ENCODE peak calls at places on chromosomes 5 and 9, in seven cellular contexts. Y is fibroblast of mammary gland, J is esophagus squamous epithelium, A is cardiac fibroblast, S is psoas muscle, V is fibroblast of pulmonary artery, R is suprapubic skin. I is an unnamed sample.

GRCh38 chr5:174720612-174721521 is 3.5 kb upstream of the MSX2 start:
- DNase-seq in Y (no peak), J (no peak), A (no peak), S (no peak), V (no peak), R (no peak), I (no peak)

GRCh38 chr5:60455589-60455988 is 244.4 kb downstream of the DEPDC1B start:
- DNase-seq in Y (no peak), J (no peak), A (no peak), S (no peak), V (no peak), R (no peak), I (no peak)

GRCh38 chr5:73844165-73844564 is 218.2 kb downstream of the ARHGEF28 start:
- DNase-seq in Y (no peak), J (no peak), A (no peak), S (no peak), V (no peak), R (no peak), I (no peak)

GRCh38 chr5:18720002-18720401 is 1085.7 kb downstream of the TAF11L14 start:
- DNase-seq in Y (no peak), J (no peak), A (no peak), S (no peak), V (no peak), R (no peak), I (no peak)

GRCh38 chr9:74610523-74611061 is 113.5 kb downstream of the RORB start:
- DNase-seq in Y (peak; percentile 0), J (no peak), A (no peak), S (no peak), V (no peak), R (no peak), I (no peak)

GRCh38 chr5:171907731-171908343 is 98.6 kb downstream of the FBXW11 start:
- DNase-seq in Y (peak; percentile 73), J (no peak), A (peak; percentile 79), S (no peak), V (peak; percentile 82), R (no peak), I (peak; percentile 50)

GRCh38 chr5:137778772-137779564 is 24.8 kb upstream of the HNRNPA0 start:
- DNase-seq in Y (peak; percentile 60), J (no peak), A (peak; percentile 69), S (no peak), V (peak; percentile 68), R (no peak), I (peak; percentile 9)

GRCh38 chr5:42756630-42757601 is at the start of gene CCDC152:
- DNase-seq in Y (peak; percentile 40), J (no peak), A (peak; percentile 30), S (peak; percentile 22), V (peak; percentile 17), R (peak; percentile 80), I (peak; percentile 19)

GRCh38 chr9:4855861-4856260 is 63.1 kb downstream of the RCL1 start:
- DNase-seq in Y (peak; percentile 82), J (no peak), A (peak; percentile 21), S (peak; percentile 21), V (no peak), R (no peak), I (peak; percentile 57)

GRCh38 chr9:22005083-22005699 is 3.9 kb downstream of the CDKN2B start:
- DNase-seq in Y (no peak), J (no peak), A (no peak), S (no peak), V (peak; percentile 36), R (no peak), I (no peak)
- TF ChIP-seq CTCF in Y (no peak), J (no peak), A (no peak), S (no peak), V (peak; percentile 10), R (no peak), I (no peak)

GRCh38 chr5:40413747-40414146 is 266.0 kb upstream of the PTGER4 start:
- DNase-seq in Y (peak; percentile 61), J (no peak), A (peak; percentile 51), S (no peak), V (peak; percentile 68), R (no peak), I (no peak)
- H3K4me3 ChIP-seq in Y (no peak overlapping the region), J (no peak overlapping the region), A (no peak overlapping the region), S (no peak overlapping the region), V (no peak overlapping the region), R (no peak overlapping the region), I (no peak overlapping the region)

GRCh38 chr9:108537756-108538155 is 318.0 kb downstream of the ACTL7B start:
- DNase-seq in Y (no peak), J (no peak), A (no peak), S (no peak), V (no peak), R (no peak), I (no peak)
- TF ChIP-seq CTCF in Y (no peak), J (no peak), A (no peak), S (no peak), V (no peak), R (no peak), I (no peak)

GRCh38 chr5:33931136-33931535 is 5.0 kb upstream of the RXFP3 start:
- DNase-seq in Y (no peak), J (no peak), A (no peak), S (no peak), V (no peak), R (no peak), I (no peak)

GRCh38 chr5:33925278-33925677 is 10.9 kb upstream of the RXFP3 start:
- DNase-seq in Y (no peak), J (no peak), A (no peak), S (no peak), V (no peak), R (no peak), I (no peak)

GRCh38 chr5:33933723-33934544 is 2.3 kb upstream of the RXFP3 start:
- DNase-seq in Y (peak; percentile 44), J (no peak), A (no peak), S (no peak), V (peak; percentile 11), R (no peak), I (no peak)

GRCh38 chr5:33929925-33930690 is 6.1 kb upstream of the RXFP3 start:
- DNase-seq in Y (peak; percentile 46), J (no peak), A (no peak), S (no peak), V (peak; percentile 40), R (no peak), I (no peak)

GRCh38 chr5:33928283-33928682 is 7.9 kb upstream of the RXFP3 start:
- DNase-seq in Y (no peak), J (no peak), A (no peak), S (no peak), V (no peak), R (no peak), I (no peak)
- H3K4me3 ChIP-seq in Y (no peak overlapping the region), J (no peak overlapping the region), A (no peak overlapping the region), S (no peak overlapping the region), V (no peak overlapping the region), R (no peak overlapping the region), I (no peak overlapping the region)

GRCh38 chr5:149453618-149454415 is 74.7 kb upstream of the IL17B start:
- DNase-seq in Y (no peak), J (no peak), A (no peak), S (no peak), V (no peak), R (no peak), I (no peak)

GRCh38 chr5:149450199-149450598 is 71.1 kb upstream of the IL17B start:
- DNase-seq in Y (peak; percentile 74), J (no peak), A (peak; percentile 95), S (peak; percentile 77), V (peak; percentile 92), R (no peak), I (no peak)

GRCh38 chr5:149455889-149456409 is 76.9 kb upstream of the IL17B start:
- DNase-seq in Y (peak; percentile 99), J (no peak), A (peak; percentile 70), S (peak; percentile 86), V (peak; percentile 56), R (no peak), I (no peak)

GRCh38 chr5:149452007-149452664 is 73.0 kb upstream of the IL17B start:
- DNase-seq in Y (peak; percentile 68), J (no peak), A (peak; percentile 97), S (no peak), V (peak; percentile 96), R (no peak), I (no peak)

DNA sequence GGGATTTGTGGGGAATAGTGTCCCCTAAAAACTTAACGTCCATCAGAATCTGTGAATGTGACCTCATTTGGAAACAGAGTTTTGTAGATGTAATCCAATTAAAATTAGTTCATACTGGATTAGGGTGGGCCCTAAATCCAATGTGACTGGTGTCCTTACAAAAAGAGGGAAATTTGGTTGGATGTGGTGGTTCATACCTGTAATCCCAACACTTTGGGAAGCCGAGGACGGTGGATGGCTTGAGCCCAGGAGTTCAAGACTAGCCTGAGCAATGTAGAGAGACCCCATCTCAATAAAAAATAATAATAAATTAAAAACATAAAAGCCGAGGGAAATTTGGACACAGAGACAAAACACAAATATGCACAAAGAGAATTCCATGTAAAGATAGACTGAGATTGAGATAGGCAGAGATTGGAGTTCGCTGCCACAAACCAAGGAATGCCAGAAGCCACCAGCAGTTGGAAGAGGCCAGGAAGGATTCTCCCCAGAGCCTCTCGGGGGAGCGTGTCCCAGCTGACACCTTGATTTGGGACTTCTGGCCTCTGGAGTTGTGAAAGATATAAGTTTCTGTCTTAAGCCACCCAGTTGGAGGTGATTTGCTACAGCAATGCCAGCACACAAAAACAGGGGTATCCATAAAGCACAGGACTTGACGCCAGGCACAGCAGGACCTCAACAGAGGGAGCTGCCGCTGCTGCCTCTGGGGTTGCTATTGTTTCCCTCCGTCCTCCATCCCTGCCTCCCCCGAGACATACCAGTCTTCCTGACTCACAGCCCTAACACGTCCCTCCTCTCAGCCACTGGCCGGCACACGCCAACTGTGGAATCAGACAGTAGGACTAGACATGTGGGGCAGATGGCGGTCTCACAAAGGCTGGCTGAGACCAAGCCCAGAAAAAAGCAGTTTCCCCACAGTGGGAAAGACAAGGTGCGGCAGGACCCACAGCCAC is 73.8 kb upstream of the IL17B start:
- DNase-seq in Y (peak; percentile 92), J (no peak), A (peak; percentile 94), S (peak; percentile 79), V (peak; percentile 96), R (no peak), I (no peak)
- TF ChIP-seq CTCF in Y (no peak), J (no peak), A (peak; percentile 19), S (no peak), V (peak; percentile 26), R (no peak), I (no peak)

DNA sequence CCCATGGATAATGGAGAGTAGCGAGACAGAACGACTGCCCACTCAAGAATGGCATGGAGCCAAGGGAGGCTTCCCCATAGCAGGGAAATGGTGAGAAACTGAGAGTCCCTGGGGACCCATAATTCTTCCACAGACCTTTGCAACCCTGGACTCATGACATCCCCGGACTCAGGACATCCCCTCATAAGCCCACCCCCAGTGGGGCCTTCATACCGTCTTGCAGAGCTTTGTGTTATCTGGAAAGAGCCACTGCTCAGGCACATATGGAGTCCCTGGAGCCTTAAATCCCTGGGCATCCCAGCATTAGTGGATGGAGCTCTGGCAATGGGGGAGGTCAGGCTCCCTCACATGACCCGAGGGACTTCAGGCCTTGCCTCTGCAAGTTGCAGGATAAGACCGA is 865.4 kb upstream of the ARRDC3 start:
- DNase-seq in Y (no peak), J (no peak), A (no peak), S (no peak), V (no peak), R (no peak), I (no peak)
- H3K4me3 ChIP-seq in Y (no peak overlapping the region), J (no peak overlapping the region), A (no peak overlapping the region), S (no peak overlapping the region), V (no peak overlapping the region), R (no peak overlapping the region), I (no peak overlapping the region)